ENCODE peak calls at places on chromosomes 1 and 21, in seven cellular contexts. W is K562, F is astrocyte, Z is upper lobe of right lung, Q is HL-60, R is uterus, A is aorta. O is an unnamed sample.

GRCh38 chr1:46721204-46721603 is 2.3 kb upstream of the EFCAB14 start:
- DNase-seq in W (no peak), R (no peak), F (no peak), Z (no peak), A (no peak), Q (no peak), O (no peak)

GRCh38 chr1:30706528-30706927 is 16.9 kb downstream of the MATN1 start:
- DNase-seq in W (no peak), Z (peak; percentile 84), Q (no peak), A (peak; percentile 68), F (no peak), R (peak; percentile 66), O (peak; percentile 54)

GRCh38 chr1:184616504-184616903 is 138.2 kb downstream of the EDEM3 start:
- DNase-seq in Q (no peak), A (no peak), R (no peak), W (no peak), F (no peak), Z (no peak), O (no peak)

GRCh38 chr1:227416156-227416865 is 98.0 kb upstream of the CDC42BPA start:
- DNase-seq in F (peak; percentile 67), Q (no peak), A (no peak), W (no peak), R (no peak), Z (no peak), O (no peak)

GRCh38 chr1:36342426-36343185 is 19.2 kb upstream of the EVA1B start:
- DNase-seq in Q (peak; percentile 57), F (no peak), R (peak; percentile 40), W (peak; percentile 48), Z (peak; percentile 75), A (peak; percentile 77), O (peak; percentile 82)

GRCh38 chr1:20194770-20195463 is 8.6 kb upstream of the PLA2G2C start:
- DNase-seq in R (peak; percentile 28), W (peak; percentile 90), A (peak; percentile 77), Q (peak; percentile 78), Z (peak; percentile 88), F (peak; percentile 14), O (peak; percentile 65)

GRCh38 chr1:48831579-48831978 is 54.9 kb upstream of the BEND5 start:
- DNase-seq in R (no peak), Z (no peak), A (no peak), F (no peak), W (no peak), Q (no peak), O (no peak)

GRCh38 chr1:40383095-40383487 is 9.6 kb downstream of the SMAP2 start:
- DNase-seq in W (peak; percentile 78), F (peak; percentile 37), Z (no peak), A (no peak), R (no peak), Q (no peak), O (no peak)

GRCh38 chr21:44888581-44889550 is 15.4 kb upstream of the PTTG1IP start:
- DNase-seq in Z (no peak), W (no peak), A (peak; percentile 48), Q (no peak), R (no peak), F (no peak), O (no peak)

GRCh38 chr1:203036135-203036534 is 9.8 kb downstream of the PPFIA4 start:
- DNase-seq in R (no peak), W (no peak), Q (no peak), F (peak; percentile 16), A (no peak), Z (no peak), O (no peak)

GRCh38 chr21:43312011-43312410 is 114.9 kb downstream of the SIK1 start:
- DNase-seq in Q (no peak), Z (no peak), A (no peak), R (no peak), F (no peak), W (no peak), O (no peak)

GRCh38 chr1:23530750-23531651 is at the start of gene E2F2:
- DNase-seq in W (peak; percentile 97), R (peak; percentile 86), Q (peak; percentile 89), F (peak; percentile 56), A (peak; percentile 90), Z (peak; percentile 90), O (peak; percentile 91)

GRCh38 chr1:23530089-23530749 is 814 bp downstream of the E2F2 start:
- DNase-seq in Q (no peak), A (peak; percentile 45), R (no peak), W (peak; percentile 55), F (no peak), Z (no peak), O (no peak)

GRCh38 chr1:23529146-23530088 is 1.6 kb downstream of the E2F2 start:
- DNase-seq in A (no peak), Z (no peak), R (no peak), W (peak; percentile 77), Q (no peak), F (no peak), O (no peak)

GRCh38 chr1:23533288-23534130 is 2.5 kb upstream of the E2F2 start:
- DNase-seq in Z (no peak), A (no peak), F (no peak), R (no peak), W (no peak), Q (peak; percentile 86), O (no peak)

DNA sequence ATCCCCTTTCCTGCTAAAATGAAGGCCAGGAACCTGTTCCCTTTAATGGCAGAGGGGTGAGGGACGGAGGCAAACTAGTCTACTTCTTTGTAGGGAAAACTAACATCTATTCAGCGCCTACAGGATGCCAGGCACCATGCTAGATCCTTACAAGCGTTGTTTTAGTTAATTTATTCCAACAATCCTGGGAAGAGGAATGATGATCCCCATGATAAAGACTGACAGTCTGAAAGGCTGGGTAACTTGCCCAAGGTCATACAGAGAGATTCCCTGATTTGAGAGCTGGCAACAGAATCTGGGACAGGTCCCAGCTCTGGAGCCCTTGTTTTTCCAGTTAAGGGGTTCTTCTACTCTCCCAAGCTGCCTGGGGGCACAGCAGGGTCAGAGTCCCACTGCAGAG is 662 bp upstream of the E2F2 start:
- DNase-seq in A (no peak), F (no peak), Z (no peak), Q (no peak), R (no peak), W (no peak), O (no peak)
- H3K27ac ChIP-seq in A (no peak overlapping the region), F (no peak overlapping the region), Z (no peak overlapping the region), Q (peak overlapping the region; percentile 89), R (no peak overlapping the region), W (peak overlapping the region; percentile 59), O (peak overlapping the region; percentile 49)

DNA sequence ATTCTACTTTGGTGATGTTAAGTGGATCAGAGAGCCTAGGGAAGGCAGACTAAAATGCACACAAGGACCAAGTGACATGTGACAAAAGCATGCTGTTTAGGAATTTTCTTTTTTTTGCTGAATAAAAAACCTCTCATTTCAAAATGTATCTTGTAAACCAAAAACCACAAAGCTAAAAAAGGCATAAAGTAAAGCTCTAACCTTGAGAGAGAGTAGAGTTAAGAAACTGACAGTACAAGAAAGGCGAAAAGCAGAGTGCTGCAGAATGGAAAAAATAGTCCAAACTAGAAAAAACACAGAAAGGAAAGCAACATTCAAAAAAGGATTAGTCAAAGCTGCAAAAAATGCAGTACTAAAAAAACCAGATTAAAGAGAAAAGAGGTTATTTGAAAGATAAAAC is 76.5 kb downstream of the EPS15 start:
- DNase-seq in Z (no peak), A (no peak), Q (no peak), W (no peak), F (no peak), R (no peak), O (no peak)
- H3K27ac ChIP-seq in Z (no peak overlapping the region), A (no peak overlapping the region), Q (no peak overlapping the region), W (no peak overlapping the region), F (no peak overlapping the region), R (no peak overlapping the region), O (no peak overlapping the region)

GRCh38 chr1:15353839-15354579 is 55.7 kb upstream of the EFHD2 start:
- DNase-seq in R (no peak), A (no peak), F (no peak), Q (no peak), W (no peak), Z (no peak), O (no peak)

GRCh38 chr1:15350151-15350550 is 59.5 kb upstream of the EFHD2 start:
- DNase-seq in R (no peak), F (no peak), Q (no peak), W (no peak), Z (no peak), A (no peak), O (no peak)

GRCh38 chr1:15351301-15351700 is 58.4 kb upstream of the EFHD2 start:
- DNase-seq in F (no peak), W (no peak), R (no peak), Z (no peak), Q (no peak), A (no peak), O (no peak)

GRCh38 chr1:15350551-15351200 is 59.0 kb upstream of the EFHD2 start:
- DNase-seq in W (no peak), R (no peak), F (no peak), Z (no peak), A (no peak), Q (no peak), O (no peak)

DNA sequence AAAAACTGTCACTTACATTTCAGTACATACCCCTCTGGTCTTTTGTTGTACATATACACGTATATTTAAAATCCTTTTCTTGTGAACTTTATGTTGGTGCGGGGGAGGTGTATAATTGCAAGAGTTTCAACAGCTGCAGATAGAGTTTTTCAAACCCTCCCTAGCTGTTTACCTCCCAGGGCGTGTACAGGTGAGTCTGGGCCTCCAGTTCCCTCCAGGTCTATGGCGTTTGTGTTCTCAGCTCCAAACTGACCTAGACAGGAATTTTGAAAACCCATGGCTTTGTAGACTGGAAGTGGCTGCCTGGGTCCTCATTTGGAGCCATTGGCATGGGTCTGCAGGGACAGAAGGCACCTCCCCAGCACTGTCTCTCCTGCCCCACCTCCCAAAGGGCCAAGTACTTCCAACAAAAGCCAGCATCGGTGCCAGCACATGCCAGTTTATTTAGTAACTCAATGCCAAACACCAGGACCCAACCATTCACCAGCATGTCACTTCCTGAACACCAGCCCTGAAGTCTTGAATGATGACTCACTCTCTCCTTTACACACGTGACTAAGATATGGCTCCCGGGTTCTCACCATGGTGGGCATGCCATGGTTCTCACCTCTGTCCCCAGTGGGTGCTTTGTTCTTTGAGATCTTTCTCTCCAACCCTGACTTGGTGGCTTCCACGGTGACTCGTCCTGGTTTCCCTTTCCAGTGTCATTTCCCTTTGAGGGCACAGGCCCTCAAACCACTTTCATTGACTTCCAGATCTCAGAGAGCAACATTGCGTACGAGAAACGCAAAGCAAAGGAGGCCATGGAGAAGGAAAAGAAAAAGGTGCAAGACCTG is 57.3 kb upstream of the EFHD2 start:
- DNase-seq in Q (no peak), R (no peak), Z (no peak), A (peak; percentile 60), F (peak; percentile 74), W (peak; percentile 43), O (no peak)
- H3K27ac ChIP-seq in Q (no peak overlapping the region), R (no peak overlapping the region), Z (no peak overlapping the region), A (no peak overlapping the region), F (peak overlapping the region; percentile 34), W (peak overlapping the region; percentile 42), O (no peak overlapping the region)

DNA sequence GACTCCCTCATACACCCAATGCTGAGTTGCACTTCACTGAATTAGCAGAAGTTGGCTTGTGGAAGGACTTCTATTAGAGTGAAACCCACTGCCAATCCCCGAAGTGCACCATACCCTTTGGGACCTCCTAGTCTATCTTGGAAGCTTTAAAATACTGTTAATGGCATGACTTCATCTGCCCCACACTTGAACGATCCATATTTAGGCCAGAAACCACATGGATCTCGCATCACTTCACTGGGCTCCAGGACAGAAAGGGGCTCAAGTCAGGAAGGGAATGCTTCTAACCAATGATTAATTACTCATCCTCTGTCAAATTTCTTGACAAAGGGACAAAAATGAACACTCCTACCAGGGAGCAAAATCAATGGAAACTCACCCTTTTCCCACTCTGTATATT is 69.1 kb downstream of the BCAR3 start:
- DNase-seq in Z (no peak), A (no peak), Q (no peak), R (no peak), F (no peak), W (no peak), O (no peak)
- H3K27ac ChIP-seq in Z (no peak overlapping the region), A (peak overlapping the region; percentile 93), Q (no peak overlapping the region), R (peak overlapping the region; percentile 65), F (no peak overlapping the region), W (no peak overlapping the region), O (peak overlapping the region; percentile 90)

O was measured in tibial artery.